ENCODE peak calls at places on chromosomes 7 and 10, in seven cellular contexts. One of them, this sample, is unnamed. For H3K4me1, the result is how much of the 10 kb centered on the place peaks cover.

GRCh38 chr7:159105066-159105780 is 39.4 kb downstream of the VIPR2 start:
- DNase-seq in naive thymus-derived CD4-positive, alpha-beta T cell: no peak
- DNase-seq in uterus: peak
- DNase-seq in mesenchymal stem cell: no peak
- DNase-seq in body of pancreas: peak
- DNase-seq in fibroblast of lung: no peak
- DNase-seq in colonic mucosa: no peak
- DNase-seq in this sample: peak

GRCh38 chr7:45524373-45524913 is 49.7 kb upstream of the ADCY1 start:
- DNase-seq in naive thymus-derived CD4-positive, alpha-beta T cell: no peak
- DNase-seq in uterus: peak
- DNase-seq in mesenchymal stem cell: no peak
- DNase-seq in body of pancreas: no peak
- DNase-seq in fibroblast of lung: no peak
- DNase-seq in colonic mucosa: no peak
- DNase-seq in this sample: no peak

GRCh38 chr7:117127585-117128168 is 174.4 kb downstream of the ST7 start:
- DNase-seq in naive thymus-derived CD4-positive, alpha-beta T cell: no peak
- DNase-seq in uterus: peak
- DNase-seq in mesenchymal stem cell: peak
- DNase-seq in body of pancreas: peak
- DNase-seq in fibroblast of lung: peak
- DNase-seq in colonic mucosa: peak
- DNase-seq in this sample: no peak

GRCh38 chr10:75472685-75473084 is 41.3 kb downstream of the LRMDA start:
- DNase-seq in naive thymus-derived CD4-positive, alpha-beta T cell: no peak
- DNase-seq in uterus: no peak
- DNase-seq in mesenchymal stem cell: no peak
- DNase-seq in body of pancreas: no peak
- DNase-seq in fibroblast of lung: no peak
- DNase-seq in colonic mucosa: peak
- DNase-seq in this sample: no peak

GRCh38 chr7:46784746-46785145 is 797.2 kb downstream of the TNS3 start:
- DNase-seq in naive thymus-derived CD4-positive, alpha-beta T cell: no peak
- DNase-seq in uterus: no peak
- DNase-seq in mesenchymal stem cell: peak
- DNase-seq in body of pancreas: no peak
- DNase-seq in fibroblast of lung: peak
- DNase-seq in colonic mucosa: no peak
- DNase-seq in this sample: no peak

GRCh38 chr10:87860156-87860795 is 3.1 kb downstream of the KLLN start:
- DNase-seq in naive thymus-derived CD4-positive, alpha-beta T cell: no peak
- DNase-seq in uterus: no peak
- DNase-seq in mesenchymal stem cell: peak
- DNase-seq in body of pancreas: no peak
- DNase-seq in fibroblast of lung: peak
- DNase-seq in colonic mucosa: no peak
- DNase-seq in this sample: no peak

GRCh38 chr7:104386943-104387342 is 58.5 kb downstream of the LHFPL3 start:
- DNase-seq in naive thymus-derived CD4-positive, alpha-beta T cell: no peak
- DNase-seq in uterus: no peak
- DNase-seq in mesenchymal stem cell: no peak
- DNase-seq in body of pancreas: no peak
- DNase-seq in fibroblast of lung: no peak
- DNase-seq in colonic mucosa: no peak
- DNase-seq in this sample: no peak

GRCh38 chr7:117588352-117588794 is 108.5 kb downstream of the CFTR start:
- DNase-seq in naive thymus-derived CD4-positive, alpha-beta T cell: no peak
- DNase-seq in uterus: no peak
- DNase-seq in mesenchymal stem cell: peak
- DNase-seq in body of pancreas: no peak
- DNase-seq in fibroblast of lung: peak
- DNase-seq in colonic mucosa: no peak
- DNase-seq in this sample: no peak

GRCh38 chr7:32045228-32045627 is 25.0 kb downstream of the PDE1C start:
- DNase-seq in naive thymus-derived CD4-positive, alpha-beta T cell: no peak
- DNase-seq in uterus: no peak
- DNase-seq in mesenchymal stem cell: peak
- DNase-seq in body of pancreas: no peak
- DNase-seq in fibroblast of lung: no peak
- DNase-seq in colonic mucosa: no peak
- DNase-seq in this sample: no peak

GRCh38 chr7:131098527-131098926 is 229.1 kb upstream of the MKLN1 start:
- DNase-seq in naive thymus-derived CD4-positive, alpha-beta T cell: no peak
- DNase-seq in uterus: no peak
- DNase-seq in mesenchymal stem cell: no peak
- DNase-seq in body of pancreas: no peak
- DNase-seq in fibroblast of lung: no peak
- DNase-seq in colonic mucosa: no peak
- DNase-seq in this sample: no peak

GRCh38 chr7:69739906-69740545 is 141.8 kb downstream of the AUTS2 start:
- DNase-seq in naive thymus-derived CD4-positive, alpha-beta T cell: no peak
- DNase-seq in uterus: no peak
- DNase-seq in mesenchymal stem cell: peak
- DNase-seq in body of pancreas: no peak
- DNase-seq in fibroblast of lung: peak
- DNase-seq in colonic mucosa: no peak
- DNase-seq in this sample: peak

GRCh38 chr10:127797339-127797738 is 60.4 kb downstream of the FOXI2 start:
- DNase-seq in naive thymus-derived CD4-positive, alpha-beta T cell: no peak
- DNase-seq in uterus: no peak
- DNase-seq in mesenchymal stem cell: no peak
- DNase-seq in body of pancreas: no peak
- DNase-seq in fibroblast of lung: peak
- DNase-seq in colonic mucosa: no peak
- DNase-seq in this sample: no peak

GRCh38 chr7:144821069-144821468 is 14.8 kb downstream of the TPK1 start:
- DNase-seq in naive thymus-derived CD4-positive, alpha-beta T cell: no peak
- DNase-seq in uterus: no peak
- DNase-seq in mesenchymal stem cell: no peak
- DNase-seq in body of pancreas: no peak
- DNase-seq in fibroblast of lung: no peak
- DNase-seq in colonic mucosa: no peak
- DNase-seq in this sample: no peak

GRCh38 chr10:129693382-129693781 is 226.3 kb downstream of the MGMT start:
- DNase-seq in naive thymus-derived CD4-positive, alpha-beta T cell: no peak
- DNase-seq in uterus: no peak
- DNase-seq in mesenchymal stem cell: no peak
- DNase-seq in body of pancreas: no peak
- DNase-seq in fibroblast of lung: no peak
- DNase-seq in colonic mucosa: no peak
- DNase-seq in this sample: no peak

GRCh38 chr10:30447125-30447799 is 13.3 kb downstream of the MAP3K8 start:
- DNase-seq in naive thymus-derived CD4-positive, alpha-beta T cell: no peak
- DNase-seq in uterus: no peak
- DNase-seq in mesenchymal stem cell: peak
- DNase-seq in body of pancreas: no peak
- DNase-seq in fibroblast of lung: peak
- DNase-seq in colonic mucosa: no peak
- DNase-seq in this sample: no peak

GRCh38 chr7:94696981-94697670 is 41.2 kb upstream of the SGCE start:
- DNase-seq in naive thymus-derived CD4-positive, alpha-beta T cell: no peak
- DNase-seq in uterus: peak
- DNase-seq in mesenchymal stem cell: peak
- DNase-seq in body of pancreas: peak
- DNase-seq in fibroblast of lung: peak
- DNase-seq in colonic mucosa: peak
- DNase-seq in this sample: no peak

GRCh38 chr10:132450466-132450824 is 53.4 kb downstream of the PWWP2B start:
- DNase-seq in naive thymus-derived CD4-positive, alpha-beta T cell: no peak
- DNase-seq in uterus: no peak
- DNase-seq in mesenchymal stem cell: no peak
- DNase-seq in body of pancreas: no peak
- DNase-seq in fibroblast of lung: no peak
- DNase-seq in colonic mucosa: no peak
- DNase-seq in this sample: peak

GRCh38 chr10:43308986-43309385 is 42.1 kb upstream of the RASGEF1A start:
- DNase-seq in naive thymus-derived CD4-positive, alpha-beta T cell: no peak
- DNase-seq in uterus: peak
- DNase-seq in mesenchymal stem cell: no peak
- DNase-seq in body of pancreas: no peak
- DNase-seq in fibroblast of lung: peak
- DNase-seq in colonic mucosa: no peak
- DNase-seq in this sample: no peak

GRCh38 chr10:114083040-114083439 is 39.4 kb downstream of the ADRB1 start:
- DNase-seq in naive thymus-derived CD4-positive, alpha-beta T cell: no peak
- DNase-seq in uterus: no peak
- DNase-seq in mesenchymal stem cell: no peak
- DNase-seq in body of pancreas: no peak
- DNase-seq in fibroblast of lung: no peak
- DNase-seq in colonic mucosa: no peak
- DNase-seq in this sample: no peak

GRCh38 chr10:128571745-128572144 is 445.5 kb upstream of the MKI67 start:
- DNase-seq in naive thymus-derived CD4-positive, alpha-beta T cell: no peak
- DNase-seq in uterus: no peak
- DNase-seq in mesenchymal stem cell: no peak
- DNase-seq in body of pancreas: no peak
- DNase-seq in fibroblast of lung: no peak
- DNase-seq in colonic mucosa: no peak
- DNase-seq in this sample: no peak

GRCh38 chr7:25860206-25860881 is 291.7 kb upstream of the NFE2L3 start:
- DNase-seq in naive thymus-derived CD4-positive, alpha-beta T cell: no peak
- DNase-seq in uterus: no peak
- DNase-seq in mesenchymal stem cell: peak
- DNase-seq in body of pancreas: no peak
- DNase-seq in fibroblast of lung: peak
- DNase-seq in colonic mucosa: no peak
- DNase-seq in this sample: no peak

GRCh38 chr10:128124813-128125403 is 1.3 kb downstream of the MKI67 start:
- DNase-seq in naive thymus-derived CD4-positive, alpha-beta T cell: no peak
- DNase-seq in uterus: no peak
- DNase-seq in mesenchymal stem cell: peak
- DNase-seq in body of pancreas: no peak
- DNase-seq in fibroblast of lung: no peak
- DNase-seq in colonic mucosa: no peak
- DNase-seq in this sample: no peak

GRCh38 chr10:60149003-60149402 is 240.7 kb downstream of the ANK3 start:
- DNase-seq in naive thymus-derived CD4-positive, alpha-beta T cell: no peak
- DNase-seq in uterus: no peak
- DNase-seq in mesenchymal stem cell: peak
- DNase-seq in body of pancreas: no peak
- DNase-seq in fibroblast of lung: no peak
- DNase-seq in colonic mucosa: peak
- DNase-seq in this sample: no peak

GRCh38 chr7:107846324-107846723 is 43.3 kb upstream of the SLC26A3 start:
- DNase-seq in naive thymus-derived CD4-positive, alpha-beta T cell: no peak
- DNase-seq in uterus: no peak
- DNase-seq in mesenchymal stem cell: no peak
- DNase-seq in body of pancreas: no peak
- DNase-seq in fibroblast of lung: no peak
- DNase-seq in colonic mucosa: no peak
- DNase-seq in this sample: no peak

GRCh38 chr7:29345590-29345989 is 151.0 kb downstream of the CHN2 start:
- DNase-seq in naive thymus-derived CD4-positive, alpha-beta T cell: no peak
- DNase-seq in uterus: no peak
- DNase-seq in mesenchymal stem cell: peak
- DNase-seq in body of pancreas: peak
- DNase-seq in fibroblast of lung: peak
- DNase-seq in colonic mucosa: peak
- DNase-seq in this sample: peak

GRCh38 chr10:14545827-14546226 is 215.1 kb upstream of the FRMD4A start:
- DNase-seq in naive thymus-derived CD4-positive, alpha-beta T cell: no peak
- DNase-seq in uterus: no peak
- DNase-seq in mesenchymal stem cell: peak
- DNase-seq in body of pancreas: no peak
- DNase-seq in fibroblast of lung: peak
- DNase-seq in colonic mucosa: no peak
- DNase-seq in this sample: no peak
- H3K27ac ChIP-seq in naive thymus-derived CD4-positive, alpha-beta T cell: peak
- H3K27ac ChIP-seq in uterus: no peak
- H3K27ac ChIP-seq in mesenchymal stem cell: no peak
- H3K27ac ChIP-seq in body of pancreas: no peak
- H3K27ac ChIP-seq in fibroblast of lung: peak
- H3K27ac ChIP-seq in colonic mucosa: no peak
- H3K27ac ChIP-seq in this sample: no peak

GRCh38 chr7:148303295-148304013 is 287.1 kb upstream of the C7orf33 start:
- DNase-seq in naive thymus-derived CD4-positive, alpha-beta T cell: no peak
- DNase-seq in uterus: peak
- DNase-seq in mesenchymal stem cell: peak
- DNase-seq in body of pancreas: peak
- DNase-seq in fibroblast of lung: peak
- DNase-seq in colonic mucosa: peak
- DNase-seq in this sample: peak
- H3K4me1 ChIP-seq in naive thymus-derived CD4-positive, alpha-beta T cell: under half
- H3K4me1 ChIP-seq in uterus: under half
- H3K4me1 ChIP-seq in mesenchymal stem cell: under half
- H3K4me1 ChIP-seq in body of pancreas: under half
- H3K4me1 ChIP-seq in fibroblast of lung: under half
- H3K4me1 ChIP-seq in colonic mucosa: under half
- H3K4me1 ChIP-seq in this sample: under half

GRCh38 chr7:17311952-17312351 is 13.5 kb downstream of the AHR start:
- DNase-seq in naive thymus-derived CD4-positive, alpha-beta T cell: no peak
- DNase-seq in uterus: no peak
- DNase-seq in mesenchymal stem cell: no peak
- DNase-seq in body of pancreas: no peak
- DNase-seq in fibroblast of lung: no peak
- DNase-seq in colonic mucosa: no peak
- DNase-seq in this sample: no peak
- H3K27ac ChIP-seq in naive thymus-derived CD4-positive, alpha-beta T cell: no peak
- H3K27ac ChIP-seq in uterus: no peak
- H3K27ac ChIP-seq in mesenchymal stem cell: no peak
- H3K27ac ChIP-seq in body of pancreas: no peak
- H3K27ac ChIP-seq in fibroblast of lung: no peak
- H3K27ac ChIP-seq in colonic mucosa: no peak
- H3K27ac ChIP-seq in this sample: no peak

GRCh38 chr7:24825315-24825917 is 68.2 kb upstream of the GSDME start:
- DNase-seq in naive thymus-derived CD4-positive, alpha-beta T cell: no peak
- DNase-seq in uterus: no peak
- DNase-seq in mesenchymal stem cell: peak
- DNase-seq in body of pancreas: no peak
- DNase-seq in fibroblast of lung: peak
- DNase-seq in colonic mucosa: no peak
- DNase-seq in this sample: no peak

GRCh38 chr7:24826662-24827020 is 69.4 kb upstream of the GSDME start:
- DNase-seq in naive thymus-derived CD4-positive, alpha-beta T cell: no peak
- DNase-seq in uterus: no peak
- DNase-seq in mesenchymal stem cell: no peak
- DNase-seq in body of pancreas: no peak
- DNase-seq in fibroblast of lung: no peak
- DNase-seq in colonic mucosa: no peak
- DNase-seq in this sample: no peak

GRCh38 chr7:24825931-24826661 is 68.8 kb upstream of the GSDME start:
- DNase-seq in naive thymus-derived CD4-positive, alpha-beta T cell: no peak
- DNase-seq in uterus: no peak
- DNase-seq in mesenchymal stem cell: peak
- DNase-seq in body of pancreas: no peak
- DNase-seq in fibroblast of lung: peak
- DNase-seq in colonic mucosa: peak
- DNase-seq in this sample: no peak

GRCh38 chr7:24824896-24825295 is 67.6 kb upstream of the GSDME start:
- DNase-seq in naive thymus-derived CD4-positive, alpha-beta T cell: no peak
- DNase-seq in uterus: no peak
- DNase-seq in mesenchymal stem cell: no peak
- DNase-seq in body of pancreas: no peak
- DNase-seq in fibroblast of lung: peak
- DNase-seq in colonic mucosa: no peak
- DNase-seq in this sample: no peak

DNA sequence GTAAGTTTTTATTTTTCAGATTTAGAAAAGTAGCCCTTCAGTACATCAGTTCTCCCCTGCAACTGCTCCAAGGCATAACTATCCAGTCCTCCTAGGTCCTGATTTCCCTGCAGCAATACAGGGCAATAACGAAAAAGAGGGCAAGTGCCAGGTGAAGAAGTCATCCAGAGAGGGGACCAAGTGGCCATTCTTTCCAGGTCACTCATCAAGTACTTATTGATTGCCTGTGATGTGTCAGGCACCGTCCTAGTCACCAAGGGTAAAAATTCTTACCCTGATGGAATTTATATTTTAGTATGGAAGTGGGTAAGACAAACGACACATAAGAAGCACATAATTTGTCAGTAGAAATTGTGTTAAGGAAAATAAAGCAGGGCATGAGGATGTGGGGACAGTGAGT is 67.1 kb upstream of the GSDME start:
- DNase-seq in naive thymus-derived CD4-positive, alpha-beta T cell: no peak
- DNase-seq in uterus: no peak
- DNase-seq in mesenchymal stem cell: no peak
- DNase-seq in body of pancreas: no peak
- DNase-seq in fibroblast of lung: no peak
- DNase-seq in colonic mucosa: no peak
- DNase-seq in this sample: no peak
- H3K4me1 ChIP-seq in naive thymus-derived CD4-positive, alpha-beta T cell: half or more
- H3K4me1 ChIP-seq in uterus: under half
- H3K4me1 ChIP-seq in mesenchymal stem cell: under half
- H3K4me1 ChIP-seq in body of pancreas: under half
- H3K4me1 ChIP-seq in fibroblast of lung: under half
- H3K4me1 ChIP-seq in colonic mucosa: under half
- H3K4me1 ChIP-seq in this sample: under half